ENCODE peak calls at places on chromosomes 2 and 18, in five cellular contexts. D is heart left ventricle, M is ACHN, L is left cardiac atrium, A is BE2C. K is an unnamed sample.

GRCh38 chr2:160790738-160791137 is 297.1 kb upstream of the RBMS1 start:
- DNase-seq in D (no peak), M (no peak), L (no peak), A (no peak), K (no peak)

GRCh38 chr2:74513605-74514367 is 464 bp upstream of the TLX2 start:
- DNase-seq in D (no peak), M (no peak), L (no peak), A (peak), K (no peak)

GRCh38 chr2:70703900-70704549 is 64.0 kb downstream of the ADD2 start:
- DNase-seq in D (peak), M (no peak), L (peak), A (peak), K (no peak)

GRCh38 chr2:162118166-162119031 is 33.6 kb downstream of the GCG start:
- DNase-seq in D (peak), M (no peak), L (no peak), A (no peak), K (peak)

GRCh38 chr2:237254911-237255578 is 158.9 kb downstream of the COL6A3 start:
- DNase-seq in D (no peak), M (no peak), L (no peak), A (no peak), K (peak)

GRCh38 chr18:49041677-49042570 is 91.2 kb upstream of the SMAD7 start:
- DNase-seq in D (peak), M (peak), L (peak), A (peak), K (peak)

GRCh38 chr2:3355951-3356569 is 21.6 kb downstream of the EIPR1 start:
- DNase-seq in D (no peak), M (no peak), L (no peak), A (no peak), K (peak)

GRCh38 chr2:119212139-119212800 is 11.4 kb upstream of the STEAP3 start:
- DNase-seq in D (no peak), M (no peak), L (no peak), A (no peak), K (no peak)

GRCh38 chr2:183269956-183270355 is 145.7 kb downstream of the NUP35 start:
- DNase-seq in D (no peak), M (no peak), L (no peak), A (no peak), K (no peak)

GRCh38 chr2:20625491-20625919 is 25.4 kb downstream of the HS1BP3 start:
- DNase-seq in D (no peak), M (no peak), L (peak), A (no peak), K (no peak)

GRCh38 chr18:58004317-58004716 is 39.7 kb upstream of the NEDD4L start:
- DNase-seq in D (no peak), M (no peak), L (no peak), A (no peak), K (peak)

GRCh38 chr2:99806758-99807157 is 316.9 kb upstream of the REV1 start:
- DNase-seq in D (no peak), M (peak), L (no peak), A (no peak), K (peak)

GRCh38 chr2:173568054-173568453 is 213.4 kb downstream of the CDCA7 start:
- DNase-seq in D (peak), M (peak), L (no peak), A (peak), K (peak)

GRCh38 chr18:79848294-79848578 is 50.5 kb downstream of the KCNG2 start:
- DNase-seq in D (no peak), M (no peak), L (no peak), A (no peak), K (no peak)

GRCh38 chr2:86237172-86237571 is 37.9 kb downstream of the MRPL35 start:
- DNase-seq in D (no peak), M (no peak), L (no peak), A (no peak), K (no peak)

GRCh38 chr2:203830294-203831055 is 37.1 kb upstream of the CTLA4 start:
- DNase-seq in D (no peak), M (no peak), L (no peak), A (no peak), K (no peak)

GRCh38 chr2:24448811-24449210 is 42.2 kb upstream of the NCOA1 start:
- DNase-seq in D (no peak), M (no peak), L (no peak), A (no peak), K (no peak)

GRCh38 chr2:65997941-65998340 is 437.0 kb upstream of the MEIS1 start:
- DNase-seq in D (no peak), M (no peak), L (no peak), A (no peak), K (no peak)

GRCh38 chr2:181178823-181179412 is 198.5 kb downstream of the UBE2E3 start:
- DNase-seq in D (no peak), M (peak), L (no peak), A (peak), K (no peak)

GRCh38 chr18:50154420-50154819 is 40.5 kb downstream of the MYO5B start:
- DNase-seq in D (no peak), M (no peak), L (no peak), A (no peak), K (peak)

GRCh38 chr2:149418065-149418464 is 87.7 kb downstream of the LYPD6 start:
- DNase-seq in D (no peak), M (no peak), L (no peak), A (no peak), K (no peak)

GRCh38 chr18:944440-944839 is 39.8 kb downstream of the ADCYAP1 start:
- DNase-seq in D (no peak), M (peak), L (no peak), A (no peak), K (peak)

GRCh38 chr18:74715865-74716712 is 118.4 kb downstream of the ZNF407 start:
- DNase-seq in D (no peak), M (no peak), L (no peak), A (no peak), K (peak)

GRCh38 chr2:241813806-241814570 is 5.0 kb downstream of the NEU4 start:
- DNase-seq in D (no peak), M (no peak), L (peak), A (no peak), K (no peak)

GRCh38 chr2:200705305-200705985 is 106.3 kb upstream of the BZW1 start:
- DNase-seq in D (no peak), M (no peak), L (no peak), A (no peak), K (peak)

GRCh38 chr2:84247532-84247931 is 211.5 kb downstream of the SUCLG1 start:
- DNase-seq in D (no peak), M (no peak), L (no peak), A (no peak), K (peak)

GRCh38 chr18:23114911-23115310 is 20.4 kb upstream of the CABLES1 start:
- DNase-seq in D (no peak), M (peak), L (no peak), A (no peak), K (peak)

GRCh38 chr2:149767516-149767974 is 180.0 kb upstream of the MMADHC start:
- DNase-seq in D (no peak), M (peak), L (no peak), A (no peak), K (peak)

GRCh38 chr2:150767924-150768801 is 280.7 kb upstream of the RND3 start:
- DNase-seq in D (no peak), M (no peak), L (no peak), A (no peak), K (peak)

GRCh38 chr2:113105047-113105446 is 22.4 kb upstream of the IL1RN start:
- DNase-seq in D (no peak), M (no peak), L (no peak), A (no peak), K (no peak)

GRCh38 chr2:31271851-31272267 is 37.9 kb downstream of the EHD3 start:
- DNase-seq in D (no peak), M (peak), L (no peak), A (no peak), K (peak)

GRCh38 chr2:147846382-147847081 is 1.7 kb downstream of the ACVR2A start:
- DNase-seq in D (no peak), M (peak), L (no peak), A (no peak), K (peak)

GRCh38 chr2:217166241-217166640 is 306.4 kb upstream of the TNP1 start:
- DNase-seq in D (peak), M (peak), L (no peak), A (peak), K (peak)

K was measured in renal cortical epithelial cell.